ENCODE peak calls at places on chromosomes 7 and 10, in six cellular contexts. One of them, this sample, is unnamed.

GRCh38 chr7:45599851-45600706 is 25.9 kb downstream of the ADCY1 start:
- DNase-seq in HCT116: no peak
- DNase-seq in HepG2: no peak
- DNase-seq in K562: no peak
- DNase-seq in GM12878: no peak
- DNase-seq in H1: no peak
- DNase-seq in this sample: no peak

GRCh38 chr7:158850390-158851174 is 5.8 kb upstream of the DYNC2I1 start:
- DNase-seq in HCT116: no peak
- DNase-seq in HepG2: peak
- DNase-seq in K562: no peak
- DNase-seq in GM12878: no peak
- DNase-seq in H1: no peak
- DNase-seq in this sample: no peak

GRCh38 chr10:92108747-92109146 is 182.1 kb downstream of the CPEB3 start:
- DNase-seq in HCT116: no peak
- DNase-seq in HepG2: no peak
- DNase-seq in K562: no peak
- DNase-seq in GM12878: no peak
- DNase-seq in H1: no peak
- DNase-seq in this sample: no peak

GRCh38 chr7:110839866-110840265 is 251.1 kb upstream of the LRRN3 start:
- DNase-seq in HCT116: no peak
- DNase-seq in HepG2: peak
- DNase-seq in K562: peak
- DNase-seq in GM12878: no peak
- DNase-seq in H1: no peak
- DNase-seq in this sample: no peak

GRCh38 chr7:157389951-157390730 is 53.3 kb downstream of the DNAJB6 start:
- DNase-seq in HCT116: no peak
- DNase-seq in HepG2: no peak
- DNase-seq in K562: no peak
- DNase-seq in GM12878: no peak
- DNase-seq in H1: no peak
- DNase-seq in this sample: no peak

GRCh38 chr7:140625908-140626868 is 14.4 kb downstream of the DENND2A start:
- DNase-seq in HCT116: no peak
- DNase-seq in HepG2: no peak
- DNase-seq in K562: no peak
- DNase-seq in GM12878: no peak
- DNase-seq in H1: peak
- DNase-seq in this sample: peak

GRCh38 chr7:63521-64021 is 128.8 kb upstream of the FAM20C start:
- DNase-seq in HCT116: no peak
- DNase-seq in HepG2: no peak
- DNase-seq in K562: no peak
- DNase-seq in GM12878: no peak
- DNase-seq in H1: no peak
- DNase-seq in this sample: no peak

GRCh38 chr10:64573625-64574325 is 1052.6 kb downstream of the REEP3 start:
- DNase-seq in HCT116: no peak
- DNase-seq in HepG2: peak
- DNase-seq in K562: no peak
- DNase-seq in GM12878: no peak
- DNase-seq in H1: no peak
- DNase-seq in this sample: no peak

GRCh38 chr10:44857363-44858016 is 53.6 kb upstream of the TMEM72 start:
- DNase-seq in HCT116: no peak
- DNase-seq in HepG2: peak
- DNase-seq in K562: peak
- DNase-seq in GM12878: no peak
- DNase-seq in H1: peak
- DNase-seq in this sample: peak

GRCh38 chr10:30894221-30894620 is 137.4 kb downstream of the ZNF438 start:
- DNase-seq in HCT116: no peak
- DNase-seq in HepG2: no peak
- DNase-seq in K562: no peak
- DNase-seq in GM12878: no peak
- DNase-seq in H1: no peak
- DNase-seq in this sample: no peak

GRCh38 chr7:125436220-125436619 is 506.6 kb upstream of the POT1 start:
- DNase-seq in HCT116: no peak
- DNase-seq in HepG2: no peak
- DNase-seq in K562: no peak
- DNase-seq in GM12878: no peak
- DNase-seq in H1: no peak
- DNase-seq in this sample: no peak

GRCh38 chr10:88507380-88507779 is 75.7 kb downstream of the RNLS start:
- DNase-seq in HCT116: no peak
- DNase-seq in HepG2: no peak
- DNase-seq in K562: no peak
- DNase-seq in GM12878: no peak
- DNase-seq in H1: no peak
- DNase-seq in this sample: no peak

GRCh38 chr10:69377936-69378335 is 38.8 kb downstream of the TACR2 start:
- DNase-seq in HCT116: no peak
- DNase-seq in HepG2: no peak
- DNase-seq in K562: no peak
- DNase-seq in GM12878: no peak
- DNase-seq in H1: no peak
- DNase-seq in this sample: no peak

GRCh38 chr7:41315764-41316163 is 387.1 kb downstream of the INHBA start:
- DNase-seq in HCT116: no peak
- DNase-seq in HepG2: no peak
- DNase-seq in K562: no peak
- DNase-seq in GM12878: no peak
- DNase-seq in H1: no peak
- DNase-seq in this sample: peak

GRCh38 chr10:31320179-31320597 is 1.2 kb downstream of the ZEB1 start:
- DNase-seq in HCT116: no peak
- DNase-seq in HepG2: no peak
- DNase-seq in K562: peak
- DNase-seq in GM12878: no peak
- DNase-seq in H1: no peak
- DNase-seq in this sample: no peak

GRCh38 chr7:72391821-72392377 is 20.2 kb downstream of the CALN1 start:
- DNase-seq in HCT116: no peak
- DNase-seq in HepG2: no peak
- DNase-seq in K562: no peak
- DNase-seq in GM12878: no peak
- DNase-seq in H1: no peak
- DNase-seq in this sample: no peak

GRCh38 chr10:71696635-71697326 is 22.8 kb downstream of the C10orf105 start:
- DNase-seq in HCT116: no peak
- DNase-seq in HepG2: peak
- DNase-seq in K562: peak
- DNase-seq in GM12878: no peak
- DNase-seq in H1: peak
- DNase-seq in this sample: peak

GRCh38 chr10:99292159-99292558 is 37.0 kb upstream of the CNNM1 start:
- DNase-seq in HCT116: no peak
- DNase-seq in HepG2: no peak
- DNase-seq in K562: no peak
- DNase-seq in GM12878: no peak
- DNase-seq in H1: no peak
- DNase-seq in this sample: no peak

GRCh38 chr7:151687523-151688235 is 168.0 kb upstream of the RHEB start:
- DNase-seq in HCT116: peak
- DNase-seq in HepG2: peak
- DNase-seq in K562: peak
- DNase-seq in GM12878: no peak
- DNase-seq in H1: peak
- DNase-seq in this sample: peak

GRCh38 chr7:93601363-93601762 is 26.8 kb upstream of the CALCR start:
- DNase-seq in HCT116: no peak
- DNase-seq in HepG2: no peak
- DNase-seq in K562: no peak
- DNase-seq in GM12878: no peak
- DNase-seq in H1: no peak
- DNase-seq in this sample: no peak
- TF ChIP-seq ZNF274 in HCT116: no peak
- TF ChIP-seq ZNF274 in HepG2: no peak
- TF ChIP-seq ZNF274 in K562: no peak
- TF ChIP-seq ZNF274 in GM12878: no peak
- TF ChIP-seq ZNF274 in H1: no peak
- TF ChIP-seq ZNF274 in this sample: no peak

DNA sequence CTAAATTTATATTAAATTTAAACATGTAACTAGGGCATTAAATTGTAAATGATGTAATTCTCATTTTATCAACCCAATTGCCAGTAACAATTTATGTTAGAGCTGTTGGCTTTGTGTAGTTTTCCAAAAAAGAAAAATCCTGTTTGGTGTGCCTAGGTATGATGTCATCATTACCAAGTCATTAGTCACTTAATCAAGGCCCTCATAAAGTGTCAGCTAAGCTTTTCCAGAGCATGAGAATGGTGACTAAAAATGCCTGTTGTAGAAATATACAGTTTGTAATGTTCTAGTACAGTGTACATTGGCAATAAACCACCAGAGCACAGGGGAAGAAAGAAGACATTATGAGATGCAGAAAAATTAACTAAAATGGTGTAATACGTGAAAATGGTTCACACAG is 593.8 kb upstream of the ANKRD30A start:
- DNase-seq in HCT116: no peak
- DNase-seq in HepG2: no peak
- DNase-seq in K562: no peak
- DNase-seq in GM12878: no peak
- DNase-seq in H1: no peak
- DNase-seq in this sample: no peak
- TF ChIP-seq ZNF274 in HCT116: no peak
- TF ChIP-seq ZNF274 in HepG2: no peak
- TF ChIP-seq ZNF274 in K562: no peak
- TF ChIP-seq ZNF274 in GM12878: no peak
- TF ChIP-seq ZNF274 in H1: no peak
- TF ChIP-seq ZNF274 in this sample: no peak

DNA sequence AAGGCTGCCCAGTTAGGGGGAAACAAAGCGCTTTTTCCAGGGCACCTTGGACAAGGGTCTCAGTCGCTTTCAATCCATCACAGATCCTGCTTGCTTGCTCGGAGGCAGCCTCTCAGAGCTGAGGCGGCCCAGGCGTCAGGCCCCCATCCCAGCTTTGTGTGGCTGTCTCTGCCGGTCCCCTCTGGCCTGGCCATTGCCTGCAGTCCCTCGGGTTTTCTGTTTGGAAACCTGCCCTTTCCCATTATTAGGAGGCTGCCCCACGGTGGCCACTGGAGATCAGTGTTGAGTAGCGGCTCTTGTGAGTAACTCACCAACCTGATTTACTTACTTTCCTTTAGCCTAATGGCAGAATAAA is 216.1 kb downstream of the GLRX3 start:
- DNase-seq in HCT116: no peak
- DNase-seq in HepG2: no peak
- DNase-seq in K562: no peak
- DNase-seq in GM12878: no peak
- DNase-seq in H1: peak
- DNase-seq in this sample: no peak
- TF ChIP-seq ZNF274 in HCT116: no peak
- TF ChIP-seq ZNF274 in HepG2: no peak
- TF ChIP-seq ZNF274 in K562: no peak
- TF ChIP-seq ZNF274 in GM12878: no peak
- TF ChIP-seq ZNF274 in H1: no peak
- TF ChIP-seq ZNF274 in this sample: no peak

GRCh38 chr7:38185938-38186337 is 7.9 kb downstream of the STARD3NL start:
- DNase-seq in HCT116: no peak
- DNase-seq in HepG2: no peak
- DNase-seq in K562: no peak
- DNase-seq in GM12878: no peak
- DNase-seq in H1: no peak
- DNase-seq in this sample: no peak
- TF ChIP-seq ZNF274 in HCT116: no peak
- TF ChIP-seq ZNF274 in HepG2: no peak
- TF ChIP-seq ZNF274 in K562: no peak
- TF ChIP-seq ZNF274 in GM12878: no peak
- TF ChIP-seq ZNF274 in H1: no peak
- TF ChIP-seq ZNF274 in this sample: no peak

DNA sequence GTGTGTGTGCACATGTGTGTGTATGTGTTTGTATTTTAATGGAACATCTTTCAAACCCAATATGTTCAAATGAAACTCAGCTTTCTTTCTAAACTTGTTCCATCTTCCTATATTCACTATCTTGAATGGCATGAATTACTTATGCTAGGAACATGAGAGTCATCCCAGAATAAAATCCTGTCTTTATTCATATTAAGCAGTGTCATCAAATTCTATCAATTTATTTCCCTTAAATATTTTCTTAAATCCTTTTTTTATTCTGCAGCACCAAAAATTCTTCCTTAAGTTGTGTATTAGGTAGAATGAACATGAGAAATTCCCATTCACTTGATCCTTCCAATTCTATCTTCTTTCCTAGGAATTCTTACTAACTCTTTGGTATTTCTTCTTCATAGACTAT is 146.6 kb upstream of the PCDH15 start:
- DNase-seq in HCT116: no peak
- DNase-seq in HepG2: no peak
- DNase-seq in K562: no peak
- DNase-seq in GM12878: no peak
- DNase-seq in H1: no peak
- DNase-seq in this sample: no peak
- TF ChIP-seq ZNF274 in HCT116: no peak
- TF ChIP-seq ZNF274 in HepG2: no peak
- TF ChIP-seq ZNF274 in K562: no peak
- TF ChIP-seq ZNF274 in GM12878: no peak
- TF ChIP-seq ZNF274 in H1: no peak
- TF ChIP-seq ZNF274 in this sample: no peak

DNA sequence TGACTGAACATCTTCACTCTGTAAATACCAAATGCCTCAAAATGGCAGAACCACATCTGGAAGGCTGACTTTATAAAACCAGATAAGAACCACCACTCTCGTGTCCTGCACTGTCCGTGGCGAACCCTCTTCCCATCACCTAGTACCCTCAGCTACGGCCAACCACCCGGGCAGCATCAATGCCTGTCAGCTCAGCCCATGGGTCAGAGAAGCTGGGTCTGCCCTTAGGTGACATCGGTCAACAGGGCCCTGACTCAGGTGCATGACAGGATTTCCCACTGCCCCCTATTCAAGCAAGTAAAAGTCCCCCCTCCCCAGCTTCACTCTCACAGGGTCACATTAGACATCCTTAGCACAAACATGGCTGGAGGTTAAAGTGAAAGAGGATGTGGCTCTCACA is 56.6 kb downstream of the HSPA12A start:
- DNase-seq in HCT116: no peak
- DNase-seq in HepG2: no peak
- DNase-seq in K562: no peak
- DNase-seq in GM12878: no peak
- DNase-seq in H1: no peak
- DNase-seq in this sample: no peak
- TF ChIP-seq ZNF274 in HCT116: no peak
- TF ChIP-seq ZNF274 in HepG2: no peak
- TF ChIP-seq ZNF274 in K562: no peak
- TF ChIP-seq ZNF274 in GM12878: no peak
- TF ChIP-seq ZNF274 in H1: no peak
- TF ChIP-seq ZNF274 in this sample: no peak